ENCODE peak calls at places on chromosomes 4 and X, in five cellular contexts. I is T-helper 2 cell treated with Interferon-gamma antibody and Interleukin-4, amounts not matched to agents 5 μg/mL and 100 μg/mL, for 36 hours; O is activated naive CD4-positive, alpha-beta T cell; Z is transverse colon; K is substantia nigra. D is an unnamed sample.

GRCh38 chrX:108437354-108437753 is 868 bp downstream of the COL4A6 start:
- DNase-seq in I (no peak), O (no peak), Z (no peak), K (no peak), D (no peak)

GRCh38 chr4:65893957-65894755 is 223.9 kb upstream of the EPHA5 start:
- DNase-seq in I (no peak), O (no peak), Z (no peak), K (no peak), D (no peak)

GRCh38 chrX:8913665-8914409 is 112.7 kb upstream of the FAM9A start:
- DNase-seq in I (no peak), O (no peak), Z (peak; percentile 9), K (no peak), D (no peak)

GRCh38 chr4:43776371-43776770 is 672.2 kb downstream of the KCTD8 start:
- DNase-seq in I (no peak), O (no peak), Z (no peak), K (no peak), D (no peak)

GRCh38 chr4:176883681-176884418 is 91.1 kb upstream of the VEGFC start:
- DNase-seq in I (no peak), O (no peak), Z (no peak), K (no peak), D (no peak)

GRCh38 chr4:47640911-47641310 is 155.8 kb downstream of the ATP10D start:
- DNase-seq in I (no peak), O (no peak), Z (no peak), K (no peak), D (no peak)

GRCh38 chr4:34181311-34181808 is 2063.0 kb downstream of the ARAP2 start:
- DNase-seq in I (no peak), O (no peak), Z (no peak), K (no peak), D (no peak)

GRCh38 chr4:704198-704891 is 1.3 kb upstream of the PCGF3 start:
- DNase-seq in I (no peak), O (no peak), Z (no peak), K (no peak), D (no peak)

GRCh38 chrX:47351706-47352105 is 18.7 kb upstream of the ZNF157 start:
- DNase-seq in I (no peak), O (no peak), Z (no peak), K (no peak), D (no peak)

GRCh38 chr4:145736241-145736831 is 56.4 kb downstream of the C4orf51 start:
- DNase-seq in I (no peak), O (no peak), Z (peak; percentile 21), K (no peak), D (no peak)

GRCh38 chr4:5391492-5391891 is 316.9 kb downstream of the EVC2 start:
- DNase-seq in I (no peak), O (no peak), Z (no peak), K (no peak), D (peak; percentile 29)

GRCh38 chrX:9163153-9163790 is 129.3 kb upstream of the FAM9B start:
- DNase-seq in I (no peak), O (no peak), Z (no peak), K (no peak), D (no peak)

GRCh38 chrX:2145672-2146412 is 354.9 kb downstream of the DHRSX start:
- DNase-seq in I (no peak), O (no peak), Z (no peak), K (no peak), D (no peak)

GRCh38 chrX:107678957-107679740 is 50.8 kb downstream of the PRPS1 start:
- DNase-seq in I (peak; percentile 59), O (no peak), Z (peak; percentile 79), K (no peak), D (peak; percentile 51)

GRCh38 chrX:150092549-150092948 is 154.3 kb upstream of the EOLA2 start:
- DNase-seq in I (no peak), O (no peak), Z (no peak), K (no peak), D (no peak)

GRCh38 chr4:14856076-14856926 is 146.0 kb upstream of the CPEB2 start:
- DNase-seq in I (peak; percentile 84), O (no peak), Z (peak; percentile 65), K (no peak), D (peak; percentile 56)

GRCh38 chr4:57119054-57119651 is 9.0 kb upstream of the IGFBP7 start:
- DNase-seq in I (no peak), O (no peak), Z (peak; percentile 54), K (no peak), D (peak; percentile 35)

GRCh38 chr4:38281416-38282071 is 321.3 kb downstream of the PTTG2 start:
- DNase-seq in I (no peak), O (no peak), Z (no peak), K (no peak), D (peak; percentile 44)

GRCh38 chr4:25131396-25131795 is 28.9 kb downstream of the SEPSECS start:
- DNase-seq in I (no peak), O (no peak), Z (no peak), K (no peak), D (no peak)

GRCh38 chrX:1909419-1910206 is 294.8 kb downstream of the ASMT start:
- DNase-seq in I (no peak), O (no peak), Z (no peak), K (no peak), D (no peak)

GRCh38 chrX:53438832-53439230 is 4.7 kb upstream of the HSD17B10 start:
- DNase-seq in I (no peak), O (no peak), Z (no peak), K (no peak), D (no peak)

GRCh38 chrX:122187065-122187464 is 997.0 kb upstream of the GRIA3 start:
- DNase-seq in I (no peak), O (no peak), Z (no peak), K (no peak), D (no peak)

GRCh38 chr4:42750091-42750490 is 93.2 kb upstream of the ATP8A1 start:
- DNase-seq in I (no peak), O (no peak), Z (no peak), K (no peak), D (peak; percentile 30)

GRCh38 chr4:26719954-26720552 is 136.2 kb downstream of the TBC1D19 start:
- DNase-seq in I (no peak), O (no peak), Z (no peak), K (no peak), D (peak; percentile 4)

GRCh38 chr4:53775381-53775780 is 184.1 kb upstream of the LNX1 start:
- DNase-seq in I (no peak), O (no peak), Z (no peak), K (no peak), D (no peak)

GRCh38 chrX:155966876-155967275 is 30.6 kb upstream of the IL9R start:
- DNase-seq in I (peak; percentile 39), O (no peak), Z (peak; percentile 9), K (no peak), D (peak; percentile 37)

GRCh38 chr4:129246850-129247542 is 151.0 kb downstream of the C4orf33 start:
- DNase-seq in I (no peak), O (no peak), Z (peak; percentile 8), K (no peak), D (no peak)

GRCh38 chr4:6391852-6392188 is 80.6 kb downstream of the PPP2R2C start:
- DNase-seq in I (no peak), O (no peak), Z (no peak), K (no peak), D (no peak)

GRCh38 chrX:40471965-40472648 is 108.7 kb upstream of the ATP6AP2 start:
- DNase-seq in I (peak; percentile 3), O (no peak), Z (peak; percentile 37), K (no peak), D (peak; percentile 35)

GRCh38 chr4:113761682-113762060 is at the start of gene CAMK2D:
- DNase-seq in I (peak; percentile 86), O (peak; percentile 66), Z (peak; percentile 90), K (peak; percentile 80), D (peak; percentile 91)

GRCh38 chr4:109043286-109043685 is 259.2 kb downstream of the COL25A1 start:
- DNase-seq in I (no peak), O (no peak), Z (no peak), K (no peak), D (no peak)

GRCh38 chr4:7414046-7414445 is 20.7 kb downstream of the PSAPL1 start:
- DNase-seq in I (no peak), O (no peak), Z (no peak), K (no peak), D (no peak)

GRCh38 chrX:93538575-93538974 is 134.8 kb downstream of the NAP1L3 start:
- DNase-seq in I (no peak), O (no peak), Z (no peak), K (no peak), D (no peak)

D was measured in small intestine.